ENCODE peak calls at places on chromosome 2, in nine cellular contexts. A is GM04504; U is GM10248; I is SK-MEL-5; B is stimulated activated CD4-positive, alpha-beta T cell treated with anti-CD3 and anti-CD28 coated beads, Interleukin-4, amount 100 ng/mL, for 4 hours; D is uterus; R is activated T-helper 9 cell treated with anti-CD3 and anti-CD28 coated beads, Interleukin-2, amount 50 U/mL, for 16 hours; P is mammary epithelial cell; L is GM13976. J is an unnamed sample.

GRCh38 chr2:234496442-234496834 is 443 bp downstream of the ARL4C start:
- DNase-seq in A (no peak), U (peak), I (no peak), B (peak), D (peak), R (no peak), P (peak), L (no peak), J (no peak)

GRCh38 chr2:178047391-178047790 is 25.2 kb downstream of the PDE11A start:
- DNase-seq in A (no peak), U (no peak), I (peak), B (no peak), D (no peak), R (no peak), P (no peak), L (no peak), J (no peak)

GRCh38 chr2:37566517-37566961 is 104.9 kb downstream of the CDC42EP3 start:
- DNase-seq in A (peak), U (no peak), I (peak), B (no peak), D (no peak), R (no peak), P (no peak), L (no peak), J (no peak)

GRCh38 chr2:44955593-44956449 is 14.3 kb downstream of the SIX3 start:
- DNase-seq in A (peak), U (peak), I (peak), B (peak), D (peak), R (peak), P (peak), L (peak), J (peak)

GRCh38 chr2:70767094-70767698 is 804 bp downstream of the ADD2 start:
- DNase-seq in A (no peak), U (peak), I (no peak), B (no peak), D (no peak), R (no peak), P (no peak), L (peak), J (peak)

GRCh38 chr2:68027959-68028358 is 34.8 kb downstream of the C1D start:
- DNase-seq in A (peak), U (no peak), I (no peak), B (no peak), D (no peak), R (no peak), P (peak), L (no peak), J (no peak)

GRCh38 chr2:41657231-41657630 is 390.6 kb upstream of the PKDCC start:
- DNase-seq in A (no peak), U (no peak), I (no peak), B (no peak), D (no peak), R (no peak), P (no peak), L (no peak), J (no peak)

GRCh38 chr2:10336283-10336682 is 33.6 kb downstream of the HPCAL1 start:
- DNase-seq in A (no peak), U (no peak), I (no peak), B (no peak), D (no peak), R (no peak), P (no peak), L (no peak), J (no peak)

GRCh38 chr2:84938194-84938879 is 32.6 kb upstream of the KCMF1 start:
- DNase-seq in A (no peak), U (no peak), I (no peak), B (peak), D (no peak), R (no peak), P (peak), L (no peak), J (no peak)

GRCh38 chr2:188986839-188987238 is 12.7 kb downstream of the COL3A1 start:
- DNase-seq in A (no peak), U (no peak), I (no peak), B (no peak), D (no peak), R (no peak), P (no peak), L (no peak), J (no peak)

GRCh38 chr2:240713071-240713927 is 21.6 kb downstream of the AQP12A start:
- DNase-seq in A (no peak), U (no peak), I (no peak), B (no peak), D (no peak), R (no peak), P (no peak), L (no peak), J (no peak)

GRCh38 chr2:150188177-150188576 is 299.3 kb downstream of the RND3 start:
- DNase-seq in A (no peak), U (no peak), I (no peak), B (no peak), D (no peak), R (no peak), P (peak), L (no peak), J (no peak)

GRCh38 chr2:23412556-23413155 is 27.7 kb downstream of the KLHL29 start:
- DNase-seq in A (no peak), U (no peak), I (no peak), B (no peak), D (no peak), R (no peak), P (peak), L (no peak), J (no peak)

GRCh38 chr2:127969455-127969854 is 58.4 kb downstream of the SAP130 start:
- DNase-seq in A (no peak), U (no peak), I (no peak), B (no peak), D (no peak), R (no peak), P (no peak), L (no peak), J (no peak)

GRCh38 chr2:98404556-98405250 is 40.0 kb upstream of the INPP4A start:
- DNase-seq in A (no peak), U (no peak), I (no peak), B (no peak), D (no peak), R (no peak), P (peak), L (no peak), J (no peak)

GRCh38 chr2:162520959-162521358 is 177.0 kb downstream of the GCA start:
- DNase-seq in A (no peak), U (no peak), I (no peak), B (no peak), D (no peak), R (no peak), P (no peak), L (no peak), J (no peak)

GRCh38 chr2:74045454-74045853 is 60.7 kb downstream of the TET3 start:
- DNase-seq in A (no peak), U (no peak), I (no peak), B (no peak), D (no peak), R (no peak), P (peak), L (no peak), J (no peak)

GRCh38 chr2:165203689-165204559 is at the start of gene SCN3A:
- DNase-seq in A (peak), U (peak), I (peak), B (no peak), D (no peak), R (no peak), P (peak), L (no peak), J (no peak)

GRCh38 chr2:216235462-216235861 is 126.3 kb downstream of the XRCC5 start:
- DNase-seq in A (no peak), U (no peak), I (no peak), B (no peak), D (no peak), R (no peak), P (no peak), L (no peak), J (no peak)

GRCh38 chr2:217652761-217653160 is 350.0 kb downstream of the TNS1 start:
- DNase-seq in A (no peak), U (no peak), I (no peak), B (no peak), D (no peak), R (no peak), P (no peak), L (no peak), J (no peak)

GRCh38 chr2:240184656-240185055 is 44.2 kb upstream of the OTOS start:
- DNase-seq in A (no peak), U (no peak), I (no peak), B (no peak), D (no peak), R (no peak), P (no peak), L (no peak), J (no peak)

GRCh38 chr2:189540551-189540950 is 40.0 kb downstream of the SLC40A1 start:
- DNase-seq in A (no peak), U (no peak), I (peak), B (no peak), D (no peak), R (no peak), P (peak), L (no peak), J (no peak)

GRCh38 chr2:138818479-138818878 is 38.3 kb upstream of the NXPH2 start:
- DNase-seq in A (no peak), U (no peak), I (no peak), B (no peak), D (no peak), R (no peak), P (no peak), L (no peak), J (no peak)

GRCh38 chr2:239466755-239467271 is 66.0 kb upstream of the HDAC4 start:
- DNase-seq in A (no peak), U (no peak), I (no peak), B (no peak), D (no peak), R (no peak), P (no peak), L (no peak), J (no peak)

J was measured in lower lobe of right lung.